ENCODE peak calls at places on chromosomes 11 and 22, in nine cellular contexts. K, V, Q, X, E, P, L, S and G are unnamed samples. For H3K4me1, the result is how much of the 10 kb centered on the place peaks cover.

GRCh38 chr22:24848559-24849168 is 42.7 kb downstream of the SGSM1 start:
- DNase-seq in K (no peak), V (no peak), Q (no peak), X (no peak), E (no peak), P (no peak), L (no peak), S (no peak), G (no peak)

GRCh38 chr11:14519692-14520085 is 497 bp downstream of the PSMA1 start:
- DNase-seq in K (no peak), V (no peak), Q (no peak), X (no peak), E (no peak), P (no peak), L (peak), S (no peak), G (no peak)

GRCh38 chr22:46791201-46791731 is 28.8 kb downstream of the TBC1D22A start:
- DNase-seq in K (no peak), V (peak), Q (no peak), X (no peak), E (no peak), P (peak), L (peak), S (peak), G (peak)

GRCh38 chr22:19109198-19110063 is 12.8 kb downstream of the DGCR2 start:
- DNase-seq in K (no peak), V (peak), Q (peak), X (no peak), E (peak), P (peak), L (peak), S (no peak), G (peak)

GRCh38 chr11:126723665-126724045 is 276.9 kb downstream of the KIRREL3 start:
- DNase-seq in K (no peak), V (no peak), Q (no peak), X (no peak), E (no peak), P (no peak), L (peak), S (no peak), G (no peak)

GRCh38 chr11:117513666-117514065 is 186.0 kb downstream of the CEP164 start:
- DNase-seq in K (no peak), V (no peak), Q (no peak), X (no peak), E (no peak), P (no peak), L (no peak), S (no peak), G (no peak)

GRCh38 chr11:129888451-129888850 is 6.9 kb downstream of the NFRKB start:
- DNase-seq in K (no peak), V (no peak), Q (no peak), X (no peak), E (no peak), P (no peak), L (no peak), S (no peak), G (no peak)

GRCh38 chr11:12224537-12224893 is 114.1 kb downstream of the MICAL2 start:
- DNase-seq in K (peak), V (peak), Q (peak), X (no peak), E (peak), P (peak), L (peak), S (peak), G (no peak)

GRCh38 chr11:86182976-86183584 is 61.5 kb upstream of the EED start:
- DNase-seq in K (peak), V (no peak), Q (no peak), X (no peak), E (no peak), P (no peak), L (peak), S (no peak), G (peak)

GRCh38 chr11:121557348-121557747 is 104.6 kb upstream of the SORL1-AS1 start:
- DNase-seq in K (no peak), V (no peak), Q (no peak), X (no peak), E (no peak), P (no peak), L (peak), S (no peak), G (peak)

GRCh38 chr11:74522776-74523175 is 29.3 kb upstream of the LIPT2 start:
- DNase-seq in K (no peak), V (no peak), Q (no peak), X (no peak), E (no peak), P (no peak), L (no peak), S (no peak), G (no peak)

GRCh38 chr22:29225422-29226090 is 19.9 kb downstream of the EMID1 start:
- DNase-seq in K (no peak), V (no peak), Q (no peak), X (no peak), E (peak), P (peak), L (peak), S (peak), G (no peak)

GRCh38 chr11:132123854-132124835 is 753.7 kb downstream of the NTM start:
- DNase-seq in K (no peak), V (no peak), Q (no peak), X (peak), E (no peak), P (no peak), L (no peak), S (no peak), G (no peak)

GRCh38 chr11:28026634-28027290 is 81.2 kb downstream of the KIF18A start:
- DNase-seq in K (no peak), V (no peak), Q (no peak), X (no peak), E (no peak), P (no peak), L (no peak), S (no peak), G (no peak)

GRCh38 chr11:47756208-47756607 is 10.9 kb downstream of the FNBP4 start:
- DNase-seq in K (no peak), V (no peak), Q (no peak), X (no peak), E (no peak), P (no peak), L (no peak), S (no peak), G (no peak)

GRCh38 chr22:38262051-38262795 is 10.6 kb downstream of the TMEM184B start:
- DNase-seq in K (peak), V (peak), Q (peak), X (peak), E (peak), P (no peak), L (no peak), S (peak), G (no peak)

GRCh38 chr11:69383372-69383771 is 89.4 kb downstream of the MYEOV start:
- DNase-seq in K (no peak), V (no peak), Q (no peak), X (peak), E (no peak), P (no peak), L (no peak), S (no peak), G (no peak)

GRCh38 chr22:26797910-26798309 is 140.5 kb downstream of the MIAT start:
- DNase-seq in K (no peak), V (no peak), Q (no peak), X (peak), E (no peak), P (no peak), L (no peak), S (no peak), G (no peak)

GRCh38 chr11:134751161-134751560 is 339.1 kb upstream of the B3GAT1 start:
- DNase-seq in K (no peak), V (no peak), Q (no peak), X (no peak), E (no peak), P (no peak), L (no peak), S (no peak), G (no peak)

GRCh38 chr11:118147502-118147901 is 5.1 kb downstream of the SCN4B start:
- DNase-seq in K (no peak), V (no peak), Q (no peak), X (no peak), E (no peak), P (no peak), L (no peak), S (peak), G (no peak)

GRCh38 chr11:68827733-68828132 is 14.0 kb downstream of the CPT1A start:
- DNase-seq in K (no peak), V (no peak), Q (no peak), X (no peak), E (no peak), P (no peak), L (no peak), S (no peak), G (no peak)

GRCh38 chr11:21552910-21553309 is 640.0 kb upstream of the ANO5 start:
- DNase-seq in K (no peak), V (no peak), Q (no peak), X (no peak), E (no peak), P (no peak), L (no peak), S (no peak), G (no peak)

GRCh38 chr11:123771664-123772063 is 17.3 kb upstream of the OR6X1 start:
- DNase-seq in K (no peak), V (no peak), Q (no peak), X (no peak), E (no peak), P (no peak), L (no peak), S (no peak), G (no peak)

GRCh38 chr22:46537221-46537945 is at the start of gene CELSR1:
- DNase-seq in K (peak), V (no peak), Q (peak), X (peak), E (peak), P (no peak), L (peak), S (peak), G (peak)

GRCh38 chr11:82960000-82960778 is 58.7 kb downstream of the DDIAS start:
- DNase-seq in K (no peak), V (no peak), Q (no peak), X (no peak), E (no peak), P (no peak), L (no peak), S (no peak), G (no peak)

GRCh38 chr11:133787379-133788103 is 57.8 kb downstream of the SPATA19 start:
- DNase-seq in K (no peak), V (no peak), Q (no peak), X (peak), E (no peak), P (no peak), L (no peak), S (peak), G (no peak)

GRCh38 chr11:111697910-111698309 is 68.3 kb downstream of the PPP2R1B start:
- DNase-seq in K (no peak), V (no peak), Q (no peak), X (no peak), E (no peak), P (no peak), L (no peak), S (no peak), G (no peak)

GRCh38 chr11:111977141-111978027 is 40.2 kb downstream of the DIXDC1 start:
- DNase-seq in K (peak), V (peak), Q (peak), X (peak), E (peak), P (no peak), L (no peak), S (peak), G (no peak)

GRCh38 chr11:36792870-36793541 is 195.0 kb upstream of the RAG2 start:
- DNase-seq in K (no peak), V (no peak), Q (peak), X (no peak), E (no peak), P (peak), L (no peak), S (no peak), G (no peak)

GRCh38 chr11:95503047-95503446 is 272.0 kb upstream of the SESN3 start:
- DNase-seq in K (no peak), V (no peak), Q (no peak), X (no peak), E (no peak), P (peak), L (peak), S (no peak), G (no peak)

GRCh38 chr11:134278356-134278755 is 2.2 kb downstream of the GLB1L3 start:
- DNase-seq in K (no peak), V (peak), Q (no peak), X (no peak), E (peak), P (no peak), L (no peak), S (no peak), G (no peak)

GRCh38 chr11:119474682-119475596 is 52.0 kb upstream of the THY1 start:
- DNase-seq in K (no peak), V (peak), Q (peak), X (peak), E (peak), P (peak), L (peak), S (peak), G (peak)

GRCh38 chr22:21738081-21738480 is 2.5 kb upstream of the YPEL1 start:
- DNase-seq in K (no peak), V (no peak), Q (no peak), X (no peak), E (no peak), P (no peak), L (no peak), S (no peak), G (no peak)
- H3K4me1 ChIP-seq in K (under half), V (under half), Q (under half), X (under half), E (under half), P (under half), L (under half), S (under half), G (under half)

DNA sequence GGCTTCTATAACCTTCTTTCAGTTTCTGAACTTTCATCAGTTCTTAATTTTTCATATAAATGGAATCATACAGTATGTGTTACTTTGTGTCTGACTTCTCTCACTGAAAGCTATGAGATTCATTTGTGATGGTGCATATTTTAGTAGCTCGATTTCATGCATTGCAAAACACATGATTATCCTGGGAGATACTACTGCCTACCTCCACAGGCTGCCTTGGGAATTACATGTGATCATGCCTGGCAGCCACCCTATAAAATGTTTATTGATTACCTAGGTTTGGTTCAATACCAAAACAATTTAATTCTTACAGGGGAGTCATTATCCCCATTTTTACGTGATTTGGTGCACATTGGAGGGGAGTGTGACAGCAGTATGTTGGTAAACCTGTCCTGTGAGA is 34.1 kb upstream of the PAK1 start:
- DNase-seq in K (no peak), V (no peak), Q (no peak), X (no peak), E (no peak), P (no peak), L (no peak), S (no peak), G (no peak)
- TF ChIP-seq CTCF in K (no peak), V (no peak), Q (no peak), X (no peak), E (no peak), P (no peak), L (no peak), S (no peak), G (peak)

GRCh38 chr11:578276-579035 is 2.2 kb downstream of the PHRF1 start:
- DNase-seq in K (no peak), V (no peak), Q (no peak), X (no peak), E (no peak), P (no peak), L (no peak), S (no peak), G (no peak)
- H3K4me1 ChIP-seq in K (half or more), V (under half), Q (under half), X (under half), E (under half), P (under half), L (under half), S (under half), G (under half)

GRCh38 chr11:66910016-66910415 is 48.2 kb downstream of the PC start:
- DNase-seq in K (no peak), V (no peak), Q (no peak), X (no peak), E (no peak), P (no peak), L (no peak), S (no peak), G (no peak)
- TF ChIP-seq CTCF in K (no peak), V (no peak), Q (no peak), X (no peak), E (no peak), P (no peak), L (no peak), S (no peak), G (no peak)

GRCh38 chr11:35153280-35153679 is 14.3 kb downstream of the CD44 start:
- DNase-seq in K (no peak), V (no peak), Q (no peak), X (no peak), E (no peak), P (no peak), L (no peak), S (no peak), G (no peak)

GRCh38 chr11:35157814-35158213 is 18.8 kb downstream of the CD44 start:
- DNase-seq in K (no peak), V (no peak), Q (no peak), X (no peak), E (no peak), P (no peak), L (no peak), S (no peak), G (no peak)

GRCh38 chr11:35155677-35156076 is 16.7 kb downstream of the CD44 start:
- DNase-seq in K (no peak), V (no peak), Q (no peak), X (no peak), E (no peak), P (no peak), L (no peak), S (no peak), G (no peak)

GRCh38 chr11:35152575-35152974 is 13.6 kb downstream of the CD44 start:
- DNase-seq in K (no peak), V (no peak), Q (no peak), X (no peak), E (no peak), P (no peak), L (no peak), S (no peak), G (no peak)

GRCh38 chr11:35154960-35155359 is 16.0 kb downstream of the CD44 start:
- DNase-seq in K (no peak), V (no peak), Q (no peak), X (no peak), E (no peak), P (no peak), L (no peak), S (no peak), G (no peak)
- H3K4me1 ChIP-seq in K (half or more), V (under half), Q (under half), X (under half), E (under half), P (under half), L (under half), S (under half), G (half or more)

GRCh38 chr11:97143463-97143862 is 753.6 kb downstream of the JRKL start:
- DNase-seq in K (no peak), V (no peak), Q (no peak), X (no peak), E (no peak), P (no peak), L (no peak), S (no peak), G (no peak)

GRCh38 chr11:97136067-97136466 is 746.3 kb downstream of the JRKL start:
- DNase-seq in K (no peak), V (no peak), Q (no peak), X (no peak), E (no peak), P (no peak), L (no peak), S (no peak), G (no peak)

GRCh38 chr11:97140885-97141494 is 751.2 kb downstream of the JRKL start:
- DNase-seq in K (no peak), V (no peak), Q (no peak), X (no peak), E (no peak), P (peak), L (no peak), S (no peak), G (peak)
- TF ChIP-seq CTCF in K (peak), V (no peak), Q (no peak), X (peak), E (no peak), P (peak), L (peak), S (peak), G (peak)

DNA sequence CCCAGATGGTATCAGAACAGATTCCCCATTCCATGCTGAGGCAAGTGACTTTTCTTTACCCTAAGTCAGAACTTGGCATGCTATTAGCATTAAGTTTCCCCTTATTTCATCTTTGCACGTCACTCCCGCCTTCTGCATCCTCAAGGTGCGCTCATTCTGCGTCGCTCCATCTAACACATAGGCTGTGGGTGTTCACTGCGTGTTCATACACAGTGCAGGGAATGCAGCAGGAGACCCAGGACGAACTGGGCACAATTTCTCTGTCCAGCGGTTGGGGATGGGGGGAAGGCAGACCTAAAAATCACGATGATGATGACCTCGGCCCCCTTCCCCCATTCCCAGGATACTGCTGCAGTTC is 19.7 kb upstream of the ACR start:
- DNase-seq in K (no peak), V (no peak), Q (no peak), X (no peak), E (no peak), P (no peak), L (no peak), S (no peak), G (no peak)
- H3K4me1 ChIP-seq in K (under half), V (under half), Q (under half), X (under half), E (under half), P (under half), L (under half), S (under half), G (under half)

GRCh38 chr22:42932857-42933782 is 76.0 kb upstream of the ARFGAP3 start:
- DNase-seq in K (peak), V (no peak), Q (no peak), X (no peak), E (no peak), P (no peak), L (peak), S (no peak), G (no peak)

GRCh38 chr22:42931421-42932196 is 74.5 kb upstream of the ARFGAP3 start:
- DNase-seq in K (no peak), V (no peak), Q (no peak), X (no peak), E (no peak), P (no peak), L (peak), S (no peak), G (no peak)

GRCh38 chr22:42933783-42934144 is 76.7 kb upstream of the ARFGAP3 start:
- DNase-seq in K (no peak), V (no peak), Q (peak), X (no peak), E (no peak), P (peak), L (peak), S (no peak), G (peak)

GRCh38 chr22:42932197-42932519 is 75.1 kb upstream of the ARFGAP3 start:
- DNase-seq in K (no peak), V (no peak), Q (no peak), X (no peak), E (no peak), P (no peak), L (no peak), S (no peak), G (no peak)

GRCh38 chr22:42934338-42934737 is 77.3 kb upstream of the ARFGAP3 start:
- DNase-seq in K (no peak), V (no peak), Q (no peak), X (peak), E (no peak), P (no peak), L (no peak), S (no peak), G (no peak)
- TF ChIP-seq CTCF in K (no peak), V (no peak), Q (no peak), X (no peak), E (no peak), P (no peak), L (no peak), S (no peak), G (no peak)